ENCODE peak calls at places on chromosome 10, in seven cellular contexts. S, A, R, F, O, N and E are unnamed samples.

GRCh38 chr10:42111661-42112330 is 526.6 kb downstream of the ZNF33B start:
- DNase-seq in N (no peak), A (no peak), S (no peak), R (no peak), F (no peak), O (no peak), E (no peak)

GRCh38 chr10:25865267-25865666 is 68.8 kb upstream of the MYO3A start:
- DNase-seq in S (no peak), N (no peak), O (no peak), R (no peak), F (no peak), A (no peak), E (no peak)

GRCh38 chr10:70603439-70603778 is 868 bp upstream of the PRF1 start:
- DNase-seq in O (no peak), N (no peak), S (no peak), F (no peak), R (peak), A (no peak), E (no peak)

GRCh38 chr10:79153753-79154152 is 85.0 kb downstream of the ZMIZ1 start:
- DNase-seq in R (no peak), N (no peak), A (no peak), O (no peak), S (no peak), F (no peak), E (no peak)

GRCh38 chr10:25666276-25666675 is 267.8 kb upstream of the MYO3A start:
- DNase-seq in A (no peak), O (no peak), S (no peak), F (no peak), R (no peak), N (no peak), E (no peak)

GRCh38 chr10:46541017-46541661 is 15.3 kb downstream of the GPRIN2 start:
- DNase-seq in A (peak), F (no peak), S (no peak), O (no peak), R (peak), N (no peak), E (peak)

GRCh38 chr10:100025528-100026070 is 15.9 kb upstream of the DNMBP start:
- DNase-seq in N (no peak), F (no peak), O (no peak), S (no peak), A (no peak), R (no peak), E (no peak)

GRCh38 chr10:43118631-43119415 is 19.4 kb upstream of the CSGALNACT2 start:
- DNase-seq in F (no peak), O (no peak), A (no peak), R (peak), N (no peak), S (no peak), E (peak)

GRCh38 chr10:58318346-58318745 is 16.5 kb upstream of the UBE2D1 start:
- DNase-seq in A (no peak), S (no peak), R (no peak), N (peak), O (no peak), F (no peak), E (no peak)

GRCh38 chr10:28530751-28531150 is 2.2 kb upstream of the WAC start:
- DNase-seq in A (no peak), O (no peak), N (peak), S (no peak), F (no peak), R (no peak), E (no peak)

GRCh38 chr10:94524146-94524545 is 21.4 kb upstream of the HELLS start:
- DNase-seq in A (no peak), N (peak), S (no peak), O (no peak), F (no peak), R (no peak), E (no peak)

GRCh38 chr10:27153325-27153724 is 859 bp downstream of the YME1L1 start:
- DNase-seq in O (no peak), R (no peak), S (no peak), A (no peak), F (no peak), N (no peak), E (no peak)

GRCh38 chr10:104327745-104328635 is 10.3 kb downstream of the ITPRIP start:
- DNase-seq in O (no peak), R (peak), S (peak), N (peak), A (peak), F (no peak), E (peak)

GRCh38 chr10:128001346-128001745 is 94.4 kb downstream of the PTPRE start:
- DNase-seq in S (no peak), F (no peak), R (no peak), N (no peak), O (no peak), A (no peak), E (no peak)

GRCh38 chr10:66782776-66783175 is 143.1 kb upstream of the LRRTM3 start:
- DNase-seq in R (no peak), S (no peak), N (peak), O (no peak), F (no peak), A (no peak), E (no peak)

GRCh38 chr10:51643734-51644133 is 55.7 kb downstream of the CSTF2T start:
- DNase-seq in A (no peak), S (no peak), O (no peak), R (no peak), F (no peak), N (no peak), E (no peak)

GRCh38 chr10:23035569-23035968 is 59.8 kb upstream of the MSRB2 start:
- DNase-seq in S (no peak), O (no peak), A (no peak), N (no peak), F (no peak), R (no peak), E (no peak)

GRCh38 chr10:76357726-76358125 is 926.3 kb downstream of the LRMDA start:
- DNase-seq in F (no peak), S (no peak), A (no peak), O (no peak), N (no peak), R (no peak), E (no peak)

GRCh38 chr10:11156480-11156879 is 138.8 kb downstream of the CELF2 start:
- DNase-seq in R (no peak), F (no peak), S (no peak), O (no peak), A (no peak), N (no peak), E (no peak)

GRCh38 chr10:48633381-48634197 is 28.7 kb upstream of the ARHGAP22 start:
- DNase-seq in R (no peak), O (no peak), A (no peak), S (no peak), F (no peak), N (no peak), E (no peak)

GRCh38 chr10:133474833-133475734 is 21.3 kb downstream of the SCART1 start:
- DNase-seq in S (no peak), O (no peak), F (no peak), N (no peak), R (no peak), A (no peak), E (no peak)

GRCh38 chr10:60681103-60681502 is 97.2 kb upstream of the CDK1 start:
- DNase-seq in R (no peak), O (no peak), F (no peak), A (no peak), S (no peak), N (no peak), E (no peak)

GRCh38 chr10:31320598-31321211 is 1.7 kb downstream of the ZEB1 start:
- DNase-seq in S (peak), N (peak), F (no peak), R (peak), O (no peak), A (no peak), E (peak)

GRCh38 chr10:69861251-69862240 is 59.8 kb downstream of the COL13A1 start:
- DNase-seq in S (peak), A (no peak), O (no peak), R (no peak), N (peak), F (no peak), E (no peak)

GRCh38 chr10:77554996-77555397 is 82.6 kb downstream of the KCNMA1 start:
- DNase-seq in F (no peak), S (no peak), A (no peak), R (no peak), N (peak), O (no peak), E (no peak)

GRCh38 chr10:11610855-11611247 is 599 bp downstream of the USP6NL start:
- DNase-seq in N (peak), F (no peak), R (no peak), S (peak), A (no peak), O (peak), E (peak)

GRCh38 chr10:30176182-30176581 is 116.8 kb upstream of the JCAD start:
- DNase-seq in O (no peak), R (no peak), A (no peak), S (no peak), F (no peak), N (peak), E (no peak)

GRCh38 chr10:98030991-98031431 is 590 bp upstream of the CRTAC1 start:
- DNase-seq in S (no peak), F (no peak), R (no peak), A (no peak), O (peak), N (no peak), E (no peak)

GRCh38 chr10:98028168-98028770 is 2.2 kb downstream of the CRTAC1 start:
- DNase-seq in A (no peak), O (peak), S (peak), F (no peak), N (peak), R (no peak), E (no peak)

GRCh38 chr10:98031440-98031839 is 1.0 kb upstream of the CRTAC1 start:
- DNase-seq in S (no peak), F (no peak), A (no peak), R (no peak), O (no peak), N (no peak), E (no peak)

GRCh38 chr10:98029149-98030092 is 1.0 kb downstream of the CRTAC1 start:
- DNase-seq in A (no peak), F (no peak), S (no peak), R (no peak), O (no peak), N (no peak), E (no peak)

DNA sequence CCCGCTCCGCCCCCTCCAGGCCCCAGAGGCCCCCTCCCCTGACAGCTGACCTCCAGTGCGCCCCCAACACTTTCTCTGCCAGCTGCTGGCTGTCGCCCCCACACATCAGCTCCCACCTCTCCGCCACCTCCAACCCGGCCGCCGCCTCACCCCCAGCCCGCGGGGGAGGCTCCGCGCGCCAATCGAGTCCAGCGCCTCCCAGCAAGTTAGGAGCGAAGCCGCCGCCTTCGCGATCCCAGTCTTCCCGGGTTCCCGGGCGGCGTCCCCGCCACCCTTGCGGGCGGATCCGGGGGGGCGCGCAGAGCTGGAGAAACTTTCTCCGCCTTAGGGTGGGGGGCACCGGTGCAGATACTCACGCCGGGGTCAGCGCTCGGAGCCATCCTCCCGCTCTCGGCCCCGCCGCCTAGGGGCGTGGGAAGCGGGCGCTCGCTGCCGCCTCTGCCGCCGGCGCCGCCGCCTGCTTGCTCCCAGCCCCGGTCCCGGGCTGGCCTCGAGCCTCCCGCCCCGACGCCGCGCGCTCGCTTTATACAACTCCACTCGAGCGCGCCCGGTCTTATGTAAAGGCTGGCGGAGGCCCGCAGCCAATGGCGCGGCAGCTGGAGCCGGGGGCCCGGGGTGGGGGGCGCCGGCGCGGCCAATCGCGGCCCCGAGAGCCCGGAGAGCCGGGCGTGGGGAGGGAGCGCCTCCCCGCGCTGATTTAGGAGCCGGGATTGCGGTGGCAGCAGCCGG is at the start of gene CRTAC1:
- DNase-seq in F (no peak), S (no peak), R (no peak), O (peak), A (no peak), N (no peak), E (no peak)
- TF ChIP-seq POLR2A in F (peak), S (no peak), R (no peak), O (peak), A (no peak), N (no peak), E (no peak)

GRCh38 chr10:3747248-3747960 is 37.6 kb downstream of the KLF6 start:
- DNase-seq in F (no peak), N (no peak), S (no peak), R (no peak), A (no peak), O (no peak), E (no peak)
- TF ChIP-seq POLR2A in F (no peak), N (no peak), S (no peak), R (no peak), A (no peak), O (no peak), E (no peak)

GRCh38 chr10:119090968-119091367 is 10.4 kb upstream of the EIF3A start:
- DNase-seq in A (no peak), F (no peak), R (no peak), N (peak), O (no peak), S (peak), E (no peak)
- TF ChIP-seq POLR2A in A (no peak), F (no peak), R (no peak), N (no peak), O (no peak), S (no peak), E (no peak)

DNA sequence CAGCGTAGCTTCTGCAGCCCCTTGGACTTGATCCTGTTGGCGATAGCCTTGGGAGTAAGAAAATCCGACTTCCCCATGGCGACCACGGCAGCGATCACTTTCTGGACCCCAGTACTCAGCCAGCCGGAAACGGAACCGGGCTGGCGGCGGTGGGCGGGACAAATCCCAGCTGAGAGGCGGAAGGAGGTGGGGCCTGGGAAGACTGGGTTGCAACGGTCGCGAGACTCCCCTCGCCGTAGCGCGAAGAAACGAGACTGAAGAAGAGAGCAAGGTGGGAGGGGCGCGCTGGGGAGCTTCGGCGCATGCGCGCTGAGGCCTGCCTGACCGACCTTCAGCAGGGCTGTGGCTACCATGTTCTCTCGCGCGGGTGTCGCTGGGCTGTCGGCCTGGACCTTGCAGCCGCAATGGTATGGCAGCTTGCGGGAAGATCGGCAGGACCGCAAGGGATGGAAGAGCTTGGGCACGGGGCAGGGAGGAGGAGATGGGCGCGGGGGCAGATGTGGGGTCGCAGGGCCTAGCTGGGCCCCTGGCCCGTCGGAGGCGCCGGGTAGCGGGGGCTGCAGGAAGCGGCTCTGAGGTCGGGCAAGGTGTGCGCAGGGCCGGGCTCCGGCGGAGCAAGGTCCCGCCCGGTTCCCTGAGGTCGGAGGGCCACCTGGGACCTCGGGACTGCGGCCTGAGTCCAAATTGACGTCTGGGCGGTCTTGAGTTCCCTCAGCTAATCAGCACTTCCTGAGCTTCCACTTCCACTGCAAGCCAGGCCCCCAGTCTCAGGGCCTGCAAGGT is at the start of the genes ATP5F1C and KIN:
- DNase-seq in F (peak), S (peak), N (peak), R (peak), O (peak), A (peak), E (peak)
- TF ChIP-seq POLR2A in F (peak), S (peak), N (peak), R (no peak), O (peak), A (peak), E (peak)

GRCh38 chr10:102119417-102120141 is 589 bp downstream of the LDB1 start:
- DNase-seq in S (peak), A (peak), N (peak), F (no peak), R (peak), O (peak), E (peak)
- TF ChIP-seq POLR2A in S (peak), A (peak), N (no peak), F (no peak), R (no peak), O (peak), E (no peak)